ENCODE peak calls at places on chromosomes 4 and X, in four cellular contexts. D is fibroblast of lung, U is kidney, F is body of pancreas. G is an unnamed sample. For H3K4me1, the result is how much of the 10 kb centered on the place peaks cover.

GRCh38 chr4:78369691-78370090 is 181.9 kb upstream of the ANXA3 start:
- DNase-seq in D (no peak), U (no peak), F (peak), G (no peak)

GRCh38 chr4:8308856-8309771 is 39.6 kb downstream of the HTRA3 start:
- DNase-seq in D (peak), U (peak), F (peak), G (no peak)

GRCh38 chrX:14915596-14915995 is 42.4 kb downstream of the MOSPD2 start:
- DNase-seq in D (no peak), U (no peak), F (no peak), G (no peak)

GRCh38 chr4:41160010-41160789 is 54.1 kb downstream of the APBB2 start:
- DNase-seq in D (peak), U (no peak), F (no peak), G (no peak)

GRCh38 chr4:110503588-110504435 is 27.9 kb downstream of the ENPEP start:
- DNase-seq in D (peak), U (peak), F (no peak), G (no peak)

GRCh38 chr4:32686123-32686522 is 1966.0 kb downstream of the PCDH7 start:
- DNase-seq in D (no peak), U (no peak), F (no peak), G (no peak)

GRCh38 chr4:52643846-52644245 is 15.3 kb downstream of the USP46 start:
- DNase-seq in D (peak), U (no peak), F (peak), G (no peak)

GRCh38 chrX:155966876-155967275 is 30.6 kb upstream of the IL9R start:
- DNase-seq in D (no peak), U (no peak), F (no peak), G (no peak)

GRCh38 chrX:18640686-18641085 is 31.2 kb downstream of the RS1 start:
- DNase-seq in D (no peak), U (no peak), F (no peak), G (no peak)

DNA sequence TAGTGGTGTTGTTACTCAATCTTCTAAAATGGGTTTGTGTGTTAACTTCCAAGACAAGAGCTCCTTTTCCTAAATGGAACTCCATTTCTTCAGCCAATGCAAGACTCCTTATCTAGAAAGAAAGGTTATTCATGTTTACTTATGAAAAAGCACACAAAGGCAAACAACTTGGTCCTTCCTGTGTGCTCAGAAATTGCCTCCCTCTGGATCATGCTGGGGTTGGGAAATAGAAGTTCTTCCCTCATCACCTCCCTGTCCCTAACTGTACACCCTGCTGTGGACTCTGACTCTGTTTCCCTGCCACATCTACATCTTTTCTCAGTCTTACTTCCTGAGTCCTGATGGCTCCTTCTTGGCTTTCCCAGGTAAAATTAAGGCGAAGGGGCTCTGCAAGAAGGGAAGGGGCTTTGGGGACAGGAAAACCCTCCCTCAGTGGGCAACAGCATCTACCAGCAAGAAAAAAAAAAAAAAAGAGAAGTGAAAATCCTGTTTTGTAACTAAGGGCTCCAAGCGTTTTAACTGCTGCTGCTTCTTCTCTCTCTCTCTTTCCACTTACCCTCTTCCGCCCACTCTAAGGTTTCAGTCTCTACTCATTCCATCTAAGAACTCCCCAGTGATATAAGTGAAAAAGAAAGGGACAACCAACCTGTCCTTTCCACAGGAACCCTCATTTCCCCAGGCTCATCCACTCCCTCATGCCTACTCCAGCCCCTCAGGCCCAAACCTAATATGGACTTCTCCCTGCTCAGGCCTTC is 19.9 kb upstream of the TASL start:
- DNase-seq in D (no peak), U (no peak), F (peak), G (no peak)
- H3K4me1 ChIP-seq in D (under half), U (under half), F (under half), G (under half)

DNA sequence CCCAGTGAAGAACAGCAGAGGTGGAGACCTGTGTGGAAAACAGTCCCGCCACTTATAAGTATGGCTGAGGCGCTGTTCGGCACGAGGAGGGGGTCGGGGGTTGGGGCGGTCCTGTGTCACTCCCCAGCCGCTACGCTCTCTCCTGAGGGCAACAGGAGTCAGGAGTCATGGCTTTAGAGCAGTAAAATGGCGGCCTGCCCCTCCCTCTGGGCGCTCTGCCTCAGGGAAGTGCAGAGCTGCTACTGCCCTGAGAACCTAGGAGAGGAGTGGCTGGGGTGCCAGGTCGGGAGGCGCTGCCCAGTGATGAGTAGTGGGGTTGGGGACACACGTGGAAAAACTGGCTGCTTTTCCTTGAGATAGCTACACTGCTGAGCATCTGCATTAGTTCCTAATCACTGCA is 551.2 kb upstream of the AMOT start:
- DNase-seq in D (no peak), U (no peak), F (no peak), G (no peak)
- H3K4me1 ChIP-seq in D (under half), U (under half), F (under half), G (under half)

GRCh38 chrX:112313201-112313600 is 230.6 kb upstream of the TRPC5 start:
- DNase-seq in D (no peak), U (no peak), F (no peak), G (no peak)
- H3K4me1 ChIP-seq in D (under half), U (under half), F (under half), G (under half)

GRCh38 chrX:31652651-31653050 is 580.8 kb upstream of the FTHL17 start:
- DNase-seq in D (no peak), U (no peak), F (no peak), G (no peak)
- H3K4me1 ChIP-seq in D (under half), U (under half), F (under half), G (under half)

GRCh38 chrX:119669424-119670037 is 23.4 kb downstream of the SEPTIN6 start:
- DNase-seq in D (peak), U (peak), F (peak), G (no peak)

GRCh38 chrX:119676949-119677653 is 15.9 kb downstream of the SEPTIN6 start:
- DNase-seq in D (no peak), U (peak), F (no peak), G (no peak)

GRCh38 chrX:119677654-119677981 is 15.3 kb downstream of the SEPTIN6 start:
- DNase-seq in D (no peak), U (peak), F (no peak), G (no peak)

GRCh38 chrX:119672252-119672825 is 20.6 kb downstream of the SEPTIN6 start:
- DNase-seq in D (peak), U (no peak), F (no peak), G (no peak)

DNA sequence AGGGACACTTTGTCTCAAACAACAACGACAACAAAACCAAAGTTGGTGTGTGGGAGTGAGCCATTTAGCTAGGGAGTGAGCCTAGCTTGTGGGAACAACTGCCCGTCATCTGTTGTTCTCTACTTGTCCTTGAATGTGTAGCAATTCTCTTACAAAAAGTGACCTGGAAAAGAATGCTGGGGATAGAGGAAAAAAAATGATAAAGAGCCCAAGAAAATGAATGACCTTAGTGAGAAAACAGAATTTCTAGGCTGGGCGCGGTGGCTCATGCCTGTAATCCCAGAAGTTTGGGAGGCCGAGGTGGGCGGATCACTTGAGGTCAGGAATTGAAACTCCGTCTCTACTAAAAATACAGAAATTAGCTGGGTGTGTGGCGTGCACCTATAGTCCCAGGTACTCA is 19.6 kb downstream of the SEPTIN6 start:
- DNase-seq in D (no peak), U (no peak), F (no peak), G (no peak)
- H3K4me1 ChIP-seq in D (under half), U (under half), F (under half), G (under half)

GRCh38 chr4:152039085-152039484 is 278.3 kb upstream of the GATB start:
- DNase-seq in D (peak), U (no peak), F (no peak), G (no peak)
- H3K4me1 ChIP-seq in D (under half), U (under half), F (under half), G (under half)

GRCh38 chrX:38327775-38328081 is 419 bp upstream of the RPGR start:
- DNase-seq in D (no peak), U (no peak), F (no peak), G (no peak)
- H3K4me1 ChIP-seq in D (under half), U (under half), F (under half), G (under half)

GRCh38 chr4:139919513-139919912 is 234.5 kb downstream of the MAML3 start:
- DNase-seq in D (peak), U (no peak), F (peak), G (no peak)

GRCh38 chr4:139918994-139919393 is 235.0 kb downstream of the MAML3 start:
- DNase-seq in D (no peak), U (no peak), F (no peak), G (no peak)

GRCh38 chr4:139920552-139920951 is 233.4 kb downstream of the MAML3 start:
- DNase-seq in D (no peak), U (no peak), F (no peak), G (no peak)

GRCh38 chr4:139922625-139923024 is 231.4 kb downstream of the MAML3 start:
- DNase-seq in D (peak), U (no peak), F (peak), G (no peak)

DNA sequence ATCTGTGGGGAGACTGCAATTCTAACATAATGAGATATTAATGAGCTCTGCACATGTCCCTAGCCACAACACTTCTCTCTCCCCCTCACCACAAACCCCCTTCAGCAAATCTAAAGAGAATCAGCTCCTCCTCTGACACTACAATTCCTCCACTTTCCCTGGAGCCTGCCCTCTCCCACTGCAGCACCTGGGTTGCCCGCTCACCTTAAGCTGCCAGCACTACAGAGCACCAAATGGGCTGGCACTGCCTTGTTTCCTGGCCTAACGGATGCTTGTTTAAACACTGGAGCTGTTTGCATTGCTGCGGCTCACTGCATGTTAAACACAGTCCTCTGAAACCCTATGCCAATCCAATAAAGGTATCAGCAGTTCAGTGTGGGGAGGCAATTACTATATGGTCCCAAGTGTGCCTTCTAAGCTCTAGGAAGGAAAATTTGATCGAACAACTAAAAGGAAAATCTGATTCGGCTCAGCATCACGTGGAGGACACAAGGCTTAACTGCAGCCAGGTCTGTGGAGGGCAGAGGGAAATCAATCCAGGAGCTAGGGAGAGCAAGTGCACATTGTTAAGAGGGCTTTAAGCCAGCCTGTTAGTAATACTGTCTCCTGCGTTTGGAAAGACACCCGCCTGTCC is 232.3 kb downstream of the MAML3 start:
- DNase-seq in D (no peak), U (no peak), F (peak), G (peak)
- H3K4me1 ChIP-seq in D (under half), U (under half), F (half or more), G (under half)

DNA sequence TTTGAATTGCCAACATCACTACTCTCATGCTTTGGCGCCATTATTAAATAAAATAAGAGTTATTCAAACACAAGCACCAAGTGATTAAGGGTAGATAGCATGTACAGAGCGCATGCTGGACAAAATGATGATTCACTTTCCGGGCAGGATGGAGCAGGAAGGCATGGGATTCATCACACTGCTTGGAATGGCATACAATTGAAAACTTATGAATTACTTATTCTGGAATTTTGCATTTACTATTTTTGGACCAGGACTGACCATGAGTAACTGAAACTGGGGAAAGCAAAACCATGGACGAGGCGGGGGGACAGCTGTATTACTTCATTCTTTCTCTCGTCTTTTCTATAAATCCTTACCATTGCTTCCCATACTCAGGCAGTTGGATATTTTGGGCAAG is 28.5 kb upstream of the FGF5 start:
- DNase-seq in D (peak), U (no peak), F (no peak), G (no peak)
- H3K4me1 ChIP-seq in D (under half), U (under half), F (under half), G (under half)

DNA sequence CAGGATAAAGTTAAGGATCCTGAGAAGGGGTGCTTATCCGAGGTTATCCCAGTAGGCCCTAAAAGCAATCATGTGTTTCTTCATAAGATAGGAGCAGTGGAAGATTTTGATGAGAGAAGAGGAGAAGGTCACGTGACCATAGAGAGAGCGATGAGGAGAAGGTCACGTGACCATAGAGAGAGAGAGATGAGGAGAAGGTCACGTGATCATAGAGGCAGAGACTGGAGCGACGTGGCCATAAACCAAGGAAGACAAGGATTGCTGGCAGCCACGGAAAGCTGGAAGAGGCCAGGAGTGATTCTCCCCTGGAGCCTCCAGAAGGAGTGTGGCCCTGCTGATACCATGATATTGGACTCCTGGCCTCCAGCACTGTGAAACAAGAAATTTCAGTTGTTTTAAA is 38.4 kb upstream of the ZNF518B start:
- DNase-seq in D (no peak), U (no peak), F (no peak), G (no peak)
- H3K4me1 ChIP-seq in D (under half), U (under half), F (under half), G (under half)